ENCODE peak calls at places on chromosome 22, in nine cellular contexts. J, E, B, N, Y, G, L, M and S are unnamed samples. For H3K36me3, the result is how much of the 10 kb centered on the place peaks cover.

GRCh38 chr22:49962012-49962750 is 1.6 kb downstream of the PIM3 start:
- DNase-seq in J (peak), E (peak), B (peak), N (peak), Y (peak), G (peak), L (peak), M (peak), S (peak)

GRCh38 chr22:23800297-23801237 is 13.8 kb downstream of the SMARCB1 start:
- DNase-seq in J (no peak), E (no peak), B (no peak), N (no peak), Y (peak), G (no peak), L (no peak), M (no peak), S (no peak)

GRCh38 chr22:36862251-36863242 is 1.7 kb downstream of the NCF4 start:
- DNase-seq in J (peak), E (no peak), B (no peak), N (no peak), Y (no peak), G (no peak), L (no peak), M (no peak), S (no peak)

GRCh38 chr22:38737302-38738060 is 18.3 kb downstream of the SUN2 start:
- DNase-seq in J (peak), E (no peak), B (no peak), N (no peak), Y (peak), G (no peak), L (no peak), M (no peak), S (no peak)

GRCh38 chr22:48574776-48575566 is 1252.7 kb downstream of the BRD1 start:
- DNase-seq in J (peak), E (no peak), B (no peak), N (peak), Y (no peak), G (peak), L (no peak), M (no peak), S (no peak)

GRCh38 chr22:19122752-19123492 is 710 bp upstream of the DGCR2 start:
- DNase-seq in J (no peak), E (peak), B (no peak), N (no peak), Y (no peak), G (peak), L (peak), M (no peak), S (no peak)

GRCh38 chr22:37321288-37321687 is 39.0 kb downstream of the CYTH4 start:
- DNase-seq in J (no peak), E (no peak), B (no peak), N (no peak), Y (no peak), G (no peak), L (no peak), M (no peak), S (no peak)

GRCh38 chr22:39254789-39255298 is 10.1 kb upstream of the PDGFB start:
- DNase-seq in J (no peak), E (no peak), B (peak), N (no peak), Y (no peak), G (no peak), L (peak), M (no peak), S (no peak)

GRCh38 chr22:44664149-44664548 is 37.9 kb upstream of the PRR5 start:
- DNase-seq in J (peak), E (peak), B (peak), N (no peak), Y (peak), G (peak), L (no peak), M (no peak), S (peak)

GRCh38 chr22:38422615-38423511 is 32.1 kb downstream of the KCNJ4 start:
- DNase-seq in J (peak), E (no peak), B (no peak), N (no peak), Y (peak), G (no peak), L (no peak), M (no peak), S (no peak)

DNA sequence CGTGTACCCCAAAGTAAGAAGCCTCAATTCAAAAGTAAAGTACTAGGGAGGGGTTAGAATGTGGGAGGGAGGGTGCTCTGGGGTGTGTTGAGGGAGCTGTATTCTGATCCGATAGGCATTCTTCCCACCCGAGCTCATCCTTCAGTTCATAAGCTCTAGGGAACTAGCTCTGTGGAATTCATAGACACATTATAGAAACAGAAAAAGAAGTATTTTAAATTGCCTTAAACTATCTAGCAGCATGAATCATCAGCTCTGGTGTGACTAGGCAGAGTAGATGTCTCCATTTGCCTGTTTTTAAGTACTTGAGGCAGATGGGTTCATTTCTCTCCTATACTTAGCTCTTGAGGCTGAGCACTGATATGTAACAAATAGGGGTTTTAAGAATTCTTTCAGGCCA is 7.3 kb upstream of the SGSM3 start:
- DNase-seq in J (no peak), E (no peak), B (no peak), N (no peak), Y (no peak), G (no peak), L (no peak), M (no peak), S (no peak)
- H3K36me3 ChIP-seq in J (under half), E (half or more), B (half or more), N (under half), Y (under half), G (under half), L (half or more), M (under half), S (half or more)

DNA sequence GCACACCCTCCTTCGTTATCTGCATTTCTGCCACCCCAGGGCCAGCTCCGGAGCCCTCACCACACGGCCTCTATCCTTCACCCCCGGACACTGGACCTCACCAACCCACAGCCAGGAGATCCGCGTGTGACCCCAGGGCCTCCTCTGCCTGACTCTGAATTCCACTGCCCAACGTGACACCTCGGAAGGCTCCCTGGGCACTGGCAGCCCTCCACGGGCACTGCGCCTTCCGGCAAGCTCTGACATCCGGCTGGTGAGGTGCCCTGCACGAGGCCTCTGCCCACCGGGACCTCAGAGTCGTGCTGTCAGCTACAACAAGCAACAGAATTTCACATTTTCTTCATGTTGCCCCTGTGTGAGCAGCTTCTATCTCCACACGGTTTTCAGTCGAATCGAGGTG is 148.3 kb downstream of the CRYBB2 start:
- DNase-seq in J (no peak), E (no peak), B (no peak), N (no peak), Y (peak), G (no peak), L (no peak), M (no peak), S (no peak)
- H3K36me3 ChIP-seq in J (under half), E (under half), B (under half), N (under half), Y (under half), G (under half), L (under half), M (under half), S (under half)

DNA sequence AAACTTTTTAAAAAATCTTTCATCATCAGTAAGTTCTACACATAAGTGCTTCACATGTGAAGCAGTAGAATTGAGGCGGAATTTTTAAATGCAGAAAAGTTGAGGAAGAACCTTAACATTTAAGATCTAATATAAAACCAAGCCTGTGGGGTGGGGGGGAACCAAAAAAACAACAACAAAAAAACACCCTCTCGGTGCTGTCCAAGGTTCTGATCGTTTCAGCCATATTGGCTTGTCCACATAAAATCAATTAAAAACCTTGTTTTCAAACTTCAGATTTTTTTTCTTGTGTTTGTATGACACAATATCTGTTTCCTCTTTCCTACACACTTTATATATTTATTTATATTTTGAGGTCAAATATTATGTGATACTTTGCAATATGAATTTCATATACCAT is 130.0 kb downstream of the WNT7B start:
- DNase-seq in J (no peak), E (no peak), B (no peak), N (no peak), Y (no peak), G (peak), L (no peak), M (no peak), S (no peak)
- H3K36me3 ChIP-seq in J (under half), E (half or more), B (under half), N (under half), Y (under half), G (under half), L (under half), M (under half), S (half or more)

DNA sequence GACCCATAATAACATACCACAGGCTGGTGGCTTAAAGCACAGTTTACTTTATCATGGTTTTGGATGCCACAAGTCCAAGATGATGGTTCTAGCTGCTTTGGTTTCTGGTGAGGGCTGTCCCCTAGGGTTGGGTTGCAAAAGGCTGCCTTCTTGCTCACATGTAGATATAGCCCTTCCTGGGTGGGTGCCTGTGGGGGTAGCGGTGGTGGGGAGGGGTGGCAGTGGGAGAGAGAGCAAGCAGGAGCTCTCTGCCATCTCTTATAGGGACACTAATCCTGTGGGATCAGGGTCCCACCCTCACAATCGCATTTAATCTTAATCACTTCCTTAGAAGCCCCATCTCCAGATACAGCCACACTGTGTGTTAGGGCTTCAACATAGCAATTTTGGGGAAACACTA is 245.0 kb downstream of the TBC1D22A start:
- DNase-seq in J (no peak), E (no peak), B (no peak), N (no peak), Y (no peak), G (no peak), L (no peak), M (no peak), S (no peak)
- H3K36me3 ChIP-seq in J (under half), E (under half), B (under half), N (under half), Y (under half), G (under half), L (under half), M (under half), S (half or more)